ENCODE peak calls at places on chromosomes 12 and 14, in seven cellular contexts. Q, C, V, T, K, L and A are unnamed samples.

GRCh38 chr14:75917322-75918251 is 64.2 kb downstream of the TGFB3 start:
- DNase-seq in Q (no peak), C (no peak), V (no peak), T (no peak), K (no peak), L (no peak), A (no peak)

GRCh38 chr14:78885884-78886283 is 715.7 kb downstream of the NRXN3 start:
- DNase-seq in Q (no peak), C (no peak), V (no peak), T (no peak), K (no peak), L (no peak), A (no peak)

GRCh38 chr12:107241421-107241820 is 148.1 kb upstream of the CRY1 start:
- DNase-seq in Q (no peak), C (no peak), V (no peak), T (no peak), K (no peak), L (no peak), A (no peak)

GRCh38 chr12:70052931-70053497 is 190.2 kb upstream of the CNOT2 start:
- DNase-seq in Q (peak; percentile 93), C (no peak), V (no peak), T (no peak), K (no peak), L (no peak), A (peak; percentile 34)

GRCh38 chr12:54658306-54659264 is 10.4 kb upstream of the DCD start:
- DNase-seq in Q (no peak), C (no peak), V (no peak), T (no peak), K (no peak), L (peak; percentile 82), A (no peak)

GRCh38 chr12:115155665-115156645 is 472.0 kb upstream of the TBX3 start:
- DNase-seq in Q (peak; percentile 58), C (no peak), V (no peak), T (no peak), K (no peak), L (no peak), A (peak; percentile 99)

GRCh38 chr12:132549059-132549458 is 59.1 kb downstream of the FBRSL1 start:
- DNase-seq in Q (no peak), C (no peak), V (no peak), T (no peak), K (no peak), L (no peak), A (no peak)

GRCh38 chr14:94117856-94118255 is 7.3 kb downstream of the IFI27 start:
- DNase-seq in Q (no peak), C (no peak), V (peak; percentile 38), T (no peak), K (no peak), L (no peak), A (no peak)

GRCh38 chr12:6272300-6273208 is 37.9 kb upstream of the PLEKHG6 start:
- DNase-seq in Q (no peak), C (no peak), V (no peak), T (no peak), K (peak; percentile 58), L (no peak), A (peak; percentile 96)

GRCh38 chr14:85475113-85475512 is 54.8 kb upstream of the FLRT2 start:
- DNase-seq in Q (no peak), C (no peak), V (no peak), T (no peak), K (no peak), L (no peak), A (no peak)

GRCh38 chr12:13950502-13950901 is 30.9 kb downstream of the GRIN2B start:
- DNase-seq in Q (no peak), C (no peak), V (no peak), T (no peak), K (no peak), L (no peak), A (no peak)

GRCh38 chr14:74424606-74425005 is 1.4 kb downstream of the SYNDIG1L start:
- DNase-seq in Q (no peak), C (no peak), V (peak; percentile 32), T (no peak), K (no peak), L (no peak), A (no peak)

GRCh38 chr12:120316798-120317257 is 10.8 kb downstream of the PLA2G1B start:
- DNase-seq in Q (no peak), C (no peak), V (no peak), T (no peak), K (no peak), L (no peak), A (no peak)

DNA sequence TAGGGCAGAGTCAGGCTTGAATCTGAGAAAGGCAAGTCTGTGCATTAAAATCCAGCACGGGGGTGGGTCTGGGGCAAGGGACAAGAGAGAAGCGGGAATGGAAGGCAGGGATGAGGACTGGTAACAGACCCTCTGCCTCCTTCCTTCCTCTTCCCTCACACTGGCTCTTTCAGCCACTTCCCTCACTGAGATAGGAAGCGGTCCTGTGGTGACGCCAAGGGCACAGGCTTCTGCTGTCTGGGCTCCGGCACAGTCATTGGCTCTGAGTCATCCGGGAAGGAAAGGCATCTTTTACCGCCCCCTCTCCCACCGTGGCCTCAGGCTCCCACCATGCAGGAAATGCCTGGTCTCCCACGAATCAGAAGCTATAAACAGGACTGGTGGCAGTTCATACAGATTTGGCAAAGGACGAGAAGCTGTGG is 70.2 kb downstream of the ETV6 start:
- DNase-seq in Q (peak; percentile 75), C (peak; percentile 70), V (peak; percentile 77), T (no peak), K (peak; percentile 88), L (peak; percentile 40), A (peak; percentile 48)
- H3K27ac ChIP-seq in Q (peak overlapping the region; percentile 67), C (peak overlapping the region; percentile 65), V (peak overlapping the region; percentile 54), T (no peak overlapping the region), K (peak overlapping the region; percentile 69), L (no peak overlapping the region), A (peak overlapping the region; percentile 45)

GRCh38 chr12:79414252-79414651 is 276.5 kb downstream of the PAWR start:
- DNase-seq in Q (no peak), C (no peak), V (no peak), T (no peak), K (no peak), L (no peak), A (no peak)
- H3K27ac ChIP-seq in Q (no peak overlapping the region), C (no peak overlapping the region), V (no peak overlapping the region), T (no peak overlapping the region), K (no peak overlapping the region), L (no peak overlapping the region), A (no peak overlapping the region)

GRCh38 chr12:27578689-27579372 is 54.8 kb downstream of the PPFIBP1 start:
- DNase-seq in Q (no peak), C (no peak), V (no peak), T (no peak), K (no peak), L (no peak), A (no peak)
- H3K27ac ChIP-seq in Q (no peak overlapping the region), C (no peak overlapping the region), V (no peak overlapping the region), T (no peak overlapping the region), K (peak overlapping the region; percentile 53), L (no peak overlapping the region), A (peak overlapping the region; percentile 82)

GRCh38 chr12:124569375-124570148 is 2.1 kb upstream of the NCOR2 start:
- DNase-seq in Q (no peak), C (no peak), V (no peak), T (no peak), K (no peak), L (peak; percentile 95), A (no peak)
- H3K27ac ChIP-seq in Q (no peak overlapping the region), C (peak overlapping the region; percentile 88), V (peak overlapping the region; percentile 87), T (peak overlapping the region; percentile 22), K (peak overlapping the region; percentile 82), L (peak overlapping the region; percentile 57), A (no peak overlapping the region)

GRCh38 chr12:121516437-121517011 is 64.3 kb downstream of the KDM2B start:
- DNase-seq in Q (no peak), C (no peak), V (no peak), T (no peak), K (no peak), L (no peak), A (no peak)

GRCh38 chr12:121518656-121519055 is 62.2 kb downstream of the KDM2B start:
- DNase-seq in Q (no peak), C (no peak), V (no peak), T (no peak), K (no peak), L (peak; percentile 32), A (no peak)

GRCh38 chr12:121520119-121520518 is 60.7 kb downstream of the KDM2B start:
- DNase-seq in Q (no peak), C (no peak), V (no peak), T (no peak), K (no peak), L (no peak), A (no peak)

GRCh38 chr12:121520586-121521086 is 60.2 kb downstream of the KDM2B start:
- DNase-seq in Q (no peak), C (no peak), V (no peak), T (no peak), K (no peak), L (no peak), A (no peak)

GRCh38 chr12:121519227-121519626 is 61.6 kb downstream of the KDM2B start:
- DNase-seq in Q (no peak), C (no peak), V (no peak), T (no peak), K (no peak), L (no peak), A (no peak)
- H3K27ac ChIP-seq in Q (no peak overlapping the region), C (no peak overlapping the region), V (no peak overlapping the region), T (no peak overlapping the region), K (no peak overlapping the region), L (no peak overlapping the region), A (no peak overlapping the region)

GRCh38 chr14:49863483-49864262 is 11.1 kb upstream of the NEMF start:
- DNase-seq in Q (no peak), C (no peak), V (no peak), T (peak; percentile 33), K (no peak), L (peak; percentile 54), A (no peak)

GRCh38 chr14:49861581-49861922 is 9.0 kb upstream of the NEMF start:
- DNase-seq in Q (peak; percentile 94), C (peak; percentile 37), V (peak; percentile 84), T (peak; percentile 61), K (no peak), L (peak; percentile 77), A (no peak)

GRCh38 chr14:49861923-49862673 is 9.5 kb upstream of the NEMF start:
- DNase-seq in Q (peak; percentile 94), C (peak; percentile 84), V (peak; percentile 91), T (peak; percentile 86), K (peak; percentile 84), L (peak; percentile 94), A (no peak)

GRCh38 chr14:49858383-49858782 is 5.8 kb upstream of the NEMF start:
- DNase-seq in Q (no peak), C (no peak), V (no peak), T (no peak), K (no peak), L (no peak), A (no peak)

GRCh38 chr14:49860988-49861387 is 8.4 kb upstream of the NEMF start:
- DNase-seq in Q (no peak), C (no peak), V (no peak), T (no peak), K (no peak), L (no peak), A (no peak)
- H3K27ac ChIP-seq in Q (peak overlapping the region; percentile 99), C (peak overlapping the region; percentile 99), V (peak overlapping the region; percentile 93), T (peak overlapping the region; percentile 95), K (peak overlapping the region; percentile 98), L (peak overlapping the region; percentile 96), A (peak overlapping the region; percentile 94)

DNA sequence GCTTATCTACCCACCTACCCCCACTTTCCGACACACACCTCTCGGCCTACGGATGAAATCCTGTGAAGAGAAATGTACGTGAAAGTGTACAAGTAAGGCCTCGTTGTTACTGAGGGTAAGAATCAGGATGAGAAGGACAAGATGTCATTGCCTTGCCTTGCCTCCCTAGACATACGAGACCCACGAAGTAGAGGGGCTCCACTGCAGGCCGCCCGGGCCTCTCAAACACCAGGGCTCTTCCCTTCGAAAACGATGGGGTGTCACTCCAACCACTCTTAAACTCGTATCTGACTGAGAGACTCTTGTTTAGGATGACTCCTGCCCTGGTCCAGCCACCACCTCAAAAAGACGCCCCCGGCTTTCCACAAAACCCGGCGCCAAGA is 499 bp downstream of the RACGAP1 start:
- DNase-seq in Q (no peak), C (no peak), V (no peak), T (no peak), K (no peak), L (peak; percentile 17), A (no peak)
- H3K27ac ChIP-seq in Q (peak overlapping the region; percentile 82), C (no peak overlapping the region), V (peak overlapping the region; percentile 54), T (no peak overlapping the region), K (peak overlapping the region; percentile 74), L (no peak overlapping the region), A (no peak overlapping the region)